ENCODE peak calls at places on chromosomes 2 and 18, in four cellular contexts. B is H9, W is IMR-90, Y is mesendoderm. R is an unnamed sample.

GRCh38 chr2:222610746-222611145 is 45.1 kb downstream of the FARSB start:
- DNase-seq in B (no peak), Y (no peak), W (peak; percentile 12), R (no peak)

GRCh38 chr18:9526458-9526857 is 51.1 kb downstream of the RALBP1 start:
- DNase-seq in W (no peak), Y (peak; percentile 33), B (no peak), R (peak; percentile 71)

GRCh38 chr2:182240862-182241371 is 185.9 kb downstream of the PDE1A start:
- DNase-seq in B (peak; percentile 45), Y (peak; percentile 66), W (peak; percentile 27), R (peak; percentile 53)

GRCh38 chr2:143807192-143807591 is 678.0 kb downstream of the ARHGAP15 start:
- DNase-seq in B (no peak), W (peak; percentile 13), Y (no peak), R (no peak)

GRCh38 chr2:197286805-197287595 is 23.6 kb downstream of the ANKRD44 start:
- DNase-seq in B (no peak), W (peak; percentile 97), Y (no peak), R (peak; percentile 18)

GRCh38 chr2:174959787-174960186 is 45.4 kb downstream of the CHN1 start:
- DNase-seq in Y (no peak), W (no peak), B (no peak), R (no peak)

GRCh38 chr2:62467475-62468321 is 38.3 kb downstream of the TMEM17 start:
- DNase-seq in Y (peak; percentile 42), B (no peak), W (no peak), R (peak; percentile 38)

GRCh38 chr2:141557329-141558098 is 573.3 kb downstream of the LRP1B start:
- DNase-seq in Y (no peak), W (peak; percentile 92), B (no peak), R (peak; percentile 18)

GRCh38 chr2:216109962-216110614 is 940 bp downstream of the XRCC5 start:
- DNase-seq in W (peak; percentile 75), Y (peak; percentile 44), B (no peak), R (no peak)

GRCh38 chr2:11869423-11869991 is 123.1 kb downstream of the LPIN1 start:
- DNase-seq in B (no peak), Y (no peak), W (no peak), R (no peak)

GRCh38 chr2:86017901-86018896 is 87.5 kb downstream of the POLR1A start:
- DNase-seq in B (no peak), Y (no peak), W (peak; percentile 47), R (peak; percentile 46)

GRCh38 chr2:236164983-236165301 is 3.2 kb downstream of the GBX2 start:
- DNase-seq in Y (no peak), W (no peak), B (no peak), R (no peak)

GRCh38 chr2:72142743-72143440 is 4.8 kb downstream of the CYP26B1 start:
- DNase-seq in B (peak; percentile 66), Y (peak; percentile 60), W (peak; percentile 13), R (peak; percentile 56)

GRCh38 chr2:207782238-207783030 is 12.7 kb upstream of the FZD5 start:
- DNase-seq in W (no peak), B (no peak), Y (no peak), R (no peak)

GRCh38 chr18:50286391-50287027 is 983 bp downstream of the CXXC1 start:
- DNase-seq in B (peak; percentile 57), W (peak; percentile 29), Y (peak; percentile 45), R (no peak)

GRCh38 chr2:176913955-176914354 is 298.6 kb upstream of the HNRNPA3 start:
- DNase-seq in Y (no peak), W (no peak), B (no peak), R (no peak)

GRCh38 chr2:38113999-38114708 is 38.2 kb upstream of the CYP1B1 start:
- DNase-seq in Y (no peak), W (peak; percentile 51), B (no peak), R (no peak)

GRCh38 chr18:34972765-34973414 is 68.3 kb upstream of the MAPRE2 start:
- DNase-seq in W (no peak), B (no peak), Y (no peak), R (no peak)

GRCh38 chr2:49286045-49286444 is 131.7 kb upstream of the FSHR start:
- DNase-seq in W (no peak), Y (peak; percentile 40), B (no peak), R (no peak)

GRCh38 chr2:56448403-56448998 is 264.7 kb downstream of the CCDC85A start:
- DNase-seq in B (no peak), Y (no peak), W (no peak), R (no peak)

GRCh38 chr2:50143822-50144575 is 887.9 kb downstream of the NRXN1 start:
- DNase-seq in B (no peak), W (no peak), Y (peak; percentile 37), R (peak; percentile 1)

GRCh38 chr2:97761192-97761591 is 47.8 kb downstream of the ZAP70 start:
- DNase-seq in Y (no peak), B (no peak), W (no peak), R (no peak)
- H3K4ac ChIP-seq in Y (no peak overlapping the region), B (no peak overlapping the region), W (no peak overlapping the region), R (no peak overlapping the region)

DNA sequence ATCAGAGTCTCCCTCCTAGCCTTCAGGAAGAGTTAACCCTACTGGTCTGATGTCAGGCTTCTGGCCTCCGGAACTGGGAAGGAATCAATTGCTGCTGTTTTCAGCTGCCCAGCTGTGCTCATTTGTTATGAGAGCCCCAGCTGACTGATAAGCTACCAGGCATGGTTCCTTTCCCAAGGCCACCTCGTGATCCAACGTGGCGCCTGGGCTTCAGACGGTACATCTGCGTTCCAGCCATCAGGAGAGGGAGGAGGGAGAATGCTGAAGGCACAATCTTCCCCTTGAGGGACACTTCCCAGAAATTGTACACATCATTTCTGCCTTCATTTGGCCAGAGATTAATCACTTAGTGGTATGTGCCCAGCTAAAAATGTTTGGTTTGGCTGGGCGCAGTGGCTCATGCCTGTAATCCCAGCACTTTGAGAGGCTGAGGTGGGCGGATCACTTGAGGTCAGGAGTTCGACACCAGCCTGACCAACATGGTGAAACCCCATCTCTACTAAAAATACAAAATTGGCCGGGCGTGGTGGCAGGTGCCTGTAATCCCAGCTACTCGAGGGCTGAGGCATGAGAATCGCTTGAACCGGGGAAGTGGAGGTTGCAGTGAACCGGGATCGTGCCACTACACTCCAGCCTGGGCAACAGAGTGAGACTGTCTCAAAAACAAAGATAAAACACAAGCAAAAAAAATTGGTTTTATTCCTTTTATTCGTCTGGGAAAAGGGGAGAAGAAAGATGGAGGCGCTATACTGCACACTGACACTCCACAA is 10.5 kb upstream of the ARMC9 start:
- DNase-seq in Y (no peak), W (peak; percentile 24), B (no peak), R (peak; percentile 24)
- H3K4ac ChIP-seq in Y (no peak overlapping the region), W (peak overlapping the region; percentile 58), B (no peak overlapping the region), R (no peak overlapping the region)

DNA sequence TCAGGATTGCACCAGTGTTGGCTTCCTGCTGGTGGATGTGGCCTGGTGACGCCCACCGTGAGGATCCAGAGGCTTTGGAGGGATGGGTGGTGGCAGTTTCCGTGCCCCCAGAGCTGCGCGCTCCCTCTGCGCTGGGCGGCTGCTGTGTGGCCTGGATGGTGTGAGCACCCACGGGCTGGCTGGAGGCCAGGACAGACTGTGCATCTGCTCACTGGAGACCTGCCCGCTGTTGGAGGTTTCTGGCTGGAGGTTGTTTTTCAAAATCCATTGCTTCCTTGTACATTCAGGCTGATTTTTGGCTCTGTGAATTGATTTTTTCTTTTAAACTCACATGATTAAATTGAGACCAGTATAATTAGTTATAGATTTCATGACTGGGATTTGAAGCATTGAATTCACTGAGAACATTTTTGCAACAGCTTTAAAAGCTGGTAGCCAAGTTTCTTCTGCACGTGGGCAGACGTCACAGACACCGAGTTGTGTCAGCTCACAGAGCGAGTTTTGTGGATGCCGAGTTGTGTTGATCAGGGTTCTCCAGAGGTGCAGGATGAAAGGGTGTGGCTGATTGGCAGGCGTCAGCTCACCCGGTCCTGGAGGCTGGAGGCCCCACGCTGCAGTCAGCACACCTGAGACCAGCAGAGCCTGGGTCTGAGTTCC is 72.8 kb downstream of the KCNG2 start:
- DNase-seq in B (no peak), Y (no peak), W (no peak), R (no peak)
- H3K4ac ChIP-seq in B (no peak overlapping the region), Y (no peak overlapping the region), W (no peak overlapping the region), R (no peak overlapping the region)

DNA sequence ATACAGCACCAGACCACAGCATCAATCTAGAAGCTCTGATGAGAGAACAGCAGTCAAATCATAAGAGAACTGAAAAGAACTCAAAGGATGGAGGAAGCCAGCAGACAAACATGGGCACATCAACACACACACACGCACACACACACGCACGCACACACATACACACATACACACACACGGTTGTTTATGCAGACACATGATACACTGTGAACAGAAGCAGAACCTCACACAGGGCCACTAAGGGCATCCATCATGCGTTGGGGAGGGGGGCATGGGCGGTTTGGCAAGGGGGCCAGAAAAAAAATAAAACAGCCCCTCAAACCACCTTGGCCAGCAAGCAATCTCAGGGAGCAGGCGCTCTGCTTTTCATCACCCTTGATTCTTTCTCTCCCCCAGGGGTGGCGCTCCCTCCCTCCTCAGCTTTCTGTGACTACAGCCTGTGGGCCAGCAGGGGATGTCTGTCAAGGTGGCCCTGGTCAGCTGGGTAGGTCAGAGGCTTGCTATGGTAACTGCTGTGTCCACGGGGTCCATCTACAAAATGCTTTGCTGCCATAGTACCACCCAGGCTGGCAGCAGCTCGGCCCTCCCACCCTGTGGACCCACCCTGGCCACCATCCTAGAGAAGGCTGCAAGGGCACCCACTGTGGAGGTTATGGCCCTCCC is 318.0 kb downstream of the CELF4 start:
- DNase-seq in Y (no peak), B (no peak), W (no peak), R (no peak)
- H3K4ac ChIP-seq in Y (no peak overlapping the region), B (no peak overlapping the region), W (no peak overlapping the region), R (no peak overlapping the region)

GRCh38 chr2:130824492-130825061 is 12.1 kb upstream of the ARHGEF4 start:
- DNase-seq in B (no peak), Y (peak; percentile 27), W (peak; percentile 99), R (peak; percentile 19)

GRCh38 chr2:130821867-130822266 is 14.8 kb upstream of the ARHGEF4 start:
- DNase-seq in B (no peak), Y (no peak), W (no peak), R (no peak)

GRCh38 chr2:130823171-130823885 is 13.4 kb upstream of the ARHGEF4 start:
- DNase-seq in W (no peak), B (no peak), Y (no peak), R (no peak)

GRCh38 chr2:130823886-130824491 is 12.7 kb upstream of the ARHGEF4 start:
- DNase-seq in B (no peak), W (no peak), Y (no peak), R (no peak)

DNA sequence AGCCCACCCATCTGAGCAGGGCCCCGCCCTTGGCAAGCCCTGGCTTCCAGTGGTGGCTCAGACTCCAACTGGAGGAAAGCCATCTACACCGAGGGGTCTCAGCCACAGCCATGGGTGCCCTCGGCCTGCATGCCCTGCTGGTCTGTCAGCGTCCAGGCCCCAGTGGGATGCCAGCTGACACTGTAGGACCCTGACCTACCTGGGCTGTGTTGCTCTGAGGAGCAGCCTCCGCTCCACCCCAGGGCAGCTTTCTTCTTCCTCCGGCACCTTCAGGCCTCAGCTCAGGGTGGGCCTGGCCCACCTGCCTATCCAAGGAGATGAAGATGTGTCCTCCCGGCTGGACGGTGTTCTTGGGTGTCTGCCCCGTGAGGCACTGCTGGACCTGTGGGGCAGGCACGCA is 13.9 kb upstream of the ARHGEF4 start:
- DNase-seq in Y (no peak), W (no peak), B (no peak), R (no peak)
- H3K4ac ChIP-seq in Y (no peak overlapping the region), W (no peak overlapping the region), B (no peak overlapping the region), R (no peak overlapping the region)

R was measured in trophoblast cell.